ENCODE peak calls at places on chromosomes 2 and 18, in five cellular contexts. V is GM23338; R is psoas muscle; X is kidney; K is CD8-positive, alpha-beta memory T cell. T is an unnamed sample.
A peak's percentile ranks its signal among the peaks of the same experiment; 100 is the strongest.

GRCh38 chr18:26383454-26384270 is 157.4 kb downstream of the TAF4B start:
- DNase-seq in V (peak; percentile 69), R (no peak), X (no peak), K (no peak), T (no peak)

GRCh38 chr18:48767090-48767670 is 183.6 kb downstream of the SMAD7 start:
- DNase-seq in V (peak; percentile 26), R (peak; percentile 85), X (peak; percentile 28), K (no peak), T (no peak)

GRCh38 chr18:79406708-79407107 is 11.0 kb downstream of the NFATC1 start:
- DNase-seq in V (no peak), R (peak; percentile 54), X (peak; percentile 80), K (no peak), T (no peak)

GRCh38 chr2:238133499-238134392 is 4.7 kb upstream of the KLHL30 start:
- DNase-seq in V (no peak), R (peak; percentile 62), X (peak; percentile 64), K (no peak), T (no peak)

GRCh38 chr2:85602476-85603234 is at the start of gene TMEM150A:
- DNase-seq in V (peak; percentile 93), R (peak; percentile 98), X (peak; percentile 98), K (peak; percentile 76), T (peak; percentile 92)

GRCh38 chr2:7026740-7027139 is 109.5 kb downstream of the RNF144A start:
- DNase-seq in V (no peak), R (no peak), X (peak; percentile 77), K (no peak), T (no peak)

GRCh38 chr18:78969574-78970315 is 9.9 kb upstream of the SALL3 start:
- DNase-seq in V (no peak), R (no peak), X (peak; percentile 46), K (no peak), T (no peak)

GRCh38 chr18:14085770-14086458 is 46.3 kb downstream of the ZNF519 start:
- DNase-seq in V (no peak), R (no peak), X (no peak), K (no peak), T (no peak)

GRCh38 chr2:10336283-10336682 is 33.6 kb downstream of the HPCAL1 start:
- DNase-seq in V (no peak), R (no peak), X (no peak), K (no peak), T (no peak)

GRCh38 chr2:135831180-135831812 is 5.7 kb downstream of the LCT start:
- DNase-seq in V (no peak), R (no peak), X (no peak), K (no peak), T (peak; percentile 54)

GRCh38 chr18:47067648-47068047 is 32.2 kb upstream of the ELOA2 start:
- DNase-seq in V (no peak), R (no peak), X (no peak), K (no peak), T (no peak)

GRCh38 chr18:49819768-49820662 is 6.7 kb upstream of the ACAA2 start:
- DNase-seq in V (no peak), R (no peak), X (no peak), K (peak; percentile 12), T (no peak)

GRCh38 chr18:79763407-79763806 is 34.3 kb upstream of the KCNG2 start:
- DNase-seq in V (no peak), R (no peak), X (no peak), K (no peak), T (peak; percentile 7)

GRCh38 chr2:158753561-158754302 is 41.4 kb upstream of the DAPL1 start:
- DNase-seq in V (peak; percentile 88), R (no peak), X (no peak), K (no peak), T (no peak)
- H3K4me3 ChIP-seq in V (peak overlapping the region; percentile 36), R (peak overlapping the region; percentile 57), X (peak overlapping the region; percentile 61), K (no peak overlapping the region), T (no peak overlapping the region)

GRCh38 chr2:127637725-127638252 is 8.2 kb upstream of the GPR17 start:
- DNase-seq in V (peak; percentile 82), R (peak; percentile 67), X (no peak), K (no peak), T (no peak)
- H3K4me3 ChIP-seq in V (no peak overlapping the region), R (no peak overlapping the region), X (no peak overlapping the region), K (peak overlapping the region; percentile 26), T (no peak overlapping the region)

DNA sequence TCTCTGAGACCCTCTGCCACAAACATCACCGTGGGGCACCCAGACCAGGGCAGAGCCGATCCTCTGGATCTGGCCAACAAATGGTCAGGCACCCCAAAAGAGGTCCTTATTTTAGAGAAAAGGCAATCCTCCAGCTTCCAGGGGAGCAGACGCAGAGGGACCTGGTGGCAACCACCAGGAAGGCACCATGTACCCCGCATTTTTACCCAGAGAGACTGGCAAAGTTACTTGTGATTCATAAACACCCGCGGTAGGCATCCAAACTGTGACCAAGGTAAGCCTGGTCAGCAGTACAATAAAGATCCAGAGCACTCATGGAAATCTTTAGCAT is 10.5 kb downstream of the LIMS2 start:
- DNase-seq in V (no peak), R (no peak), X (no peak), K (no peak), T (no peak)
- H3K4me3 ChIP-seq in V (peak overlapping the region; percentile 64), R (peak overlapping the region; percentile 58), X (no peak overlapping the region), K (no peak overlapping the region), T (no peak overlapping the region)

DNA sequence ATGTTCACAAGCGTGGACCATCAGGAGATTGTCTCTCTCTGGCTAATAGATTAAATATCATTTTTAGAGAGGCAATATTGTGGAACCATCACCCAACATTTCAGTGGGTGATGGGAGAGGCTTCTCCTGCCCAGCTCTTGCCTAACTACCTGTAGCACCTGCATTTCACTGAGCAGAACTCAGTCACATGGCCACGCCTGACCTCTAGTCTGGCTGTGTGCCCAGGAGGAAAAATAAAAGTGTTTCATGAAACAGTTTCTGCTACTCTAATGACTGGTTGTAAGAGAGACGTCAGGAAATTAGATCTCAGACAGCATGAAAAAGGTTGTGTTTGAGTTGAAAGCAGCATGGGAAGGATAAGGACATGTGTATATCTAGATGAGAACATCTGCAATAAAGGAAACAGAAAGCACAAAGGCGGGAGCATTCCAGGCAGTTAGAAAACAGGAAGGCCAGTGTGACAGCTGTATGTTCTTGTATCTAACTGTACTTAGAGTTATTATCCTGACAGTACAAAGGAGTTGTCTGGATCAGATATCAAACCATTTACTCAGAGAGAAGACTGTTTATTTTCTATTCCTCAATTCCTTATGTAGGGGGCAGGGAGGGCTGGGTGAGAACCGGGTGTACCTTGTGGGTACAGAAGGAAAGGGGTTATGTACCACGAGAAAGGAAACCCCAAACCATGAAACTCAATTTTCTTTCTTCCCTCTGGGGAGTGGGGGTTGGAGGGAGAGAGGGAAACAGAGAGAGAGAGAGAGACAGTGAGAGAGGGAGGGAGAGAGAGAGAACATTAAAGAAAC is 307.5 kb upstream of the VWC2L start:
- DNase-seq in V (no peak), R (no peak), X (no peak), K (no peak), T (no peak)
- H3K4me3 ChIP-seq in V (no peak overlapping the region), R (no peak overlapping the region), X (no peak overlapping the region), K (no peak overlapping the region), T (no peak overlapping the region)

DNA sequence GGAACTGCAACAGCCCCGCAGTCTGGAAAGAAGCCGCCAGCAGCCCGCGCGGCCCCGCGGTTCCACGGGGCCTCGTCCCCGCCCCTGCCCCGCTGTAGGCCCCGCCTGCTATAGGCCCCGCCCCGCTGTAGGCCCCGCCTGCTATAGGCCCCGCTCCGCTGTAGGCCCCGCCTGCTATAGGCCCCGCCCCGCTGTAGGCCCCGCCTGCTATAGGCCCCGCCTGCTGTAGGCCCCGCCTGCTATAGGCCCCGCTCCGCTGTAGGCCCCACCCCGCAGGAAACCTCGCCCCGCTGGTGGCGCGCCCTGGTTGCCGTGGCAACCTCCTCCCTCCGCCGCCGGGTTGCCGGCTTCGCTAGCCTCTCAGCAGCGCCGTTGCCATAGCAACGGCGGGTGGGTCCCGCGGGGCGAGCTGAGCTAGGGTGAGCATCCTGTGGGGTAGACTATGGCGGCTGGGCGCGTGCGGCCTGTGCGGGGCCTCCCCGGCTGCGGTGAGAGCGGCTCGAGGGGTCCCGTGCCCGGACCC is 12.2 kb upstream of the KIF1A start:
- DNase-seq in V (peak; percentile 98), R (peak; percentile 95), X (peak; percentile 98), K (peak; percentile 98), T (peak; percentile 96)
- H3K4me3 ChIP-seq in V (peak overlapping the region; percentile 90), R (peak overlapping the region; percentile 42), X (no peak overlapping the region), K (peak overlapping the region; percentile 62), T (no peak overlapping the region)

GRCh38 chr2:216632321-216632951 is 784 bp upstream of the IGFBP2 start:
- DNase-seq in V (peak; percentile 17), R (no peak), X (no peak), K (no peak), T (no peak)
- H3K4me3 ChIP-seq in V (peak overlapping the region; percentile 82), R (peak overlapping the region; percentile 70), X (peak overlapping the region; percentile 48), K (no peak overlapping the region), T (no peak overlapping the region)

GRCh38 chr2:100621371-100621910 is 58.6 kb downstream of the PDCL3 start:
- DNase-seq in V (no peak), R (no peak), X (no peak), K (no peak), T (no peak)

GRCh38 chr2:100624536-100624935 is 61.7 kb downstream of the PDCL3 start:
- DNase-seq in V (no peak), R (no peak), X (no peak), K (no peak), T (peak; percentile 57)

GRCh38 chr2:100625731-100626130 is 62.9 kb downstream of the PDCL3 start:
- DNase-seq in V (no peak), R (no peak), X (no peak), K (no peak), T (peak; percentile 82)

GRCh38 chr2:100623921-100624320 is 61.1 kb downstream of the PDCL3 start:
- DNase-seq in V (no peak), R (no peak), X (no peak), K (no peak), T (no peak)

GRCh38 chr2:100623033-100623715 is 60.4 kb downstream of the PDCL3 start:
- DNase-seq in V (no peak), R (no peak), X (no peak), K (no peak), T (peak; percentile 43)
- H3K4me3 ChIP-seq in V (no peak overlapping the region), R (no peak overlapping the region), X (no peak overlapping the region), K (no peak overlapping the region), T (no peak overlapping the region)

T was measured in lower leg skin.